ENCODE peak calls at places on chromosomes 12 and 14, in seven cellular contexts. S is pancreas, V is heart right ventricle, P is IMR-90, K is psoas muscle, T is RWPE2, Q is upper lobe of left lung. R is an unnamed sample. For H3K4me1, the result is how much of the 10 kb centered on the place peaks cover.

GRCh38 chr14:99467338-99468075 is 13.2 kb downstream of the SETD3 start:
- ATAC-seq in P (no peak), T (no peak), Q (peak), V (peak), S (no peak), K (peak), R (no peak)

GRCh38 chr14:105859717-105860614 is 333.6 kb downstream of the TMEM121 start:
- ATAC-seq in V (no peak), P (no peak), S (no peak), K (no peak), T (no peak), Q (peak), R (no peak)

GRCh38 chr12:115871714-115872113 is 405.8 kb downstream of the MED13L start:
- ATAC-seq in S (no peak), K (peak), Q (no peak), V (no peak), P (peak), T (peak), R (no peak)

GRCh38 chr12:64450711-64451486 is 1.0 kb upstream of the TBK1 start:
- ATAC-seq in S (no peak), P (no peak), K (no peak), T (peak), V (no peak), Q (no peak), R (no peak)

GRCh38 chr12:12784911-12785814 is at the start of gene APOLD1:
- ATAC-seq in S (no peak), Q (no peak), T (no peak), P (no peak), V (peak), K (peak), R (peak)

GRCh38 chr14:91681116-91681515 is 50.8 kb downstream of the CATSPERB start:
- ATAC-seq in T (no peak), V (no peak), P (no peak), S (no peak), Q (no peak), K (no peak), R (no peak)

GRCh38 chr12:12992418-12993175 is 7.5 kb downstream of the HEBP1 start:
- ATAC-seq in P (peak), T (peak), Q (peak), V (peak), K (no peak), S (no peak), R (peak)

GRCh38 chr14:102902523-102903247 is 19.8 kb upstream of the AMN start:
- ATAC-seq in T (no peak), P (no peak), K (no peak), V (no peak), Q (no peak), S (no peak), R (no peak)

GRCh38 chr14:36268957-36269734 is 51.3 kb downstream of the MBIP start:
- ATAC-seq in P (no peak), V (no peak), K (no peak), Q (peak), S (no peak), T (no peak), R (no peak)

GRCh38 chr14:58367296-58367695 is 28.4 kb upstream of the TOMM20L start:
- ATAC-seq in T (no peak), V (no peak), K (no peak), Q (no peak), P (no peak), S (no peak), R (no peak)

GRCh38 chr14:24246765-24247212 is 4.4 kb upstream of the TINF2 start:
- ATAC-seq in T (no peak), Q (no peak), P (no peak), K (no peak), V (no peak), S (no peak), R (no peak)

GRCh38 chr12:67827820-67828383 is 161.3 kb upstream of the IFNG-AS1 start:
- ATAC-seq in S (no peak), T (peak), V (peak), Q (peak), K (peak), P (peak), R (peak)

GRCh38 chr12:678747-679712 is 15.8 kb upstream of the NINJ2 start:
- ATAC-seq in Q (no peak), K (no peak), P (no peak), S (no peak), V (no peak), T (no peak), R (no peak)

GRCh38 chr12:675562-675961 is 12.3 kb upstream of the NINJ2 start:
- ATAC-seq in V (no peak), Q (no peak), S (no peak), K (no peak), T (no peak), P (no peak), R (no peak)

GRCh38 chr12:674272-674781 is 11.1 kb upstream of the NINJ2 start:
- ATAC-seq in Q (peak), P (no peak), S (no peak), V (no peak), T (no peak), K (no peak), R (no peak)

GRCh38 chr12:668092-668481 is 4.8 kb upstream of the NINJ2 start:
- ATAC-seq in T (no peak), P (no peak), Q (no peak), V (no peak), K (no peak), S (no peak), R (no peak)

DNA sequence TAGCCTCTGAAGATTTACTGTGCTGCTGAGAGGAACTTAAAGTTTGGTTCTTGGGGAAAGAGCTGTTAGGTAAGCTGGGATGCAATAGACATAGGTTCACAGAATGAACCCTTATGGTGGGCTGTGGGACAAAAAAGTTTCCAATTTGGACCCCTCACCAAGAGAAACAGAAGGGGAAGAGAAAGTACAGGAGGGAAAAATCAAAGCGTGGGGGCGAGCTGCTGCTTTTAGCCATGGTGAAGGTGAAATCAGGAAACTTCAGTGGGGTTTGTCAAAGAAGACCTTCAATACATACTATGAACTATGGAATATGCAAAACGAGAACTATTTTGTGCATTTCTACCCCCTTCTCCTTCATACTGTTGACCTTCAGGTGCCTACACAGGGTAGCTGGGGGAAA is 10.6 kb upstream of the NINJ2 start:
- ATAC-seq in P (no peak), Q (no peak), V (no peak), S (no peak), T (no peak), K (no peak), R (no peak)
- H3K4me1 ChIP-seq in P (under half), Q (under half), V (under half), S (under half), T (under half), K (under half), R (under half)

GRCh38 chr14:61110683-61111082 is 129.6 kb downstream of the SLC38A6 start:
- ATAC-seq in T (no peak), K (peak), P (no peak), Q (no peak), S (no peak), V (no peak), R (no peak)

GRCh38 chr14:61116369-61116768 is 135.3 kb downstream of the SLC38A6 start:
- ATAC-seq in V (no peak), T (no peak), S (no peak), Q (no peak), P (no peak), K (peak), R (no peak)

GRCh38 chr14:61111145-61112130 is 130.4 kb downstream of the SLC38A6 start:
- ATAC-seq in V (no peak), P (no peak), T (no peak), S (no peak), K (no peak), Q (no peak), R (no peak)

GRCh38 chr14:61112506-61112905 is 131.5 kb downstream of the SLC38A6 start:
- ATAC-seq in T (peak), P (no peak), V (no peak), K (no peak), S (no peak), Q (peak), R (no peak)

DNA sequence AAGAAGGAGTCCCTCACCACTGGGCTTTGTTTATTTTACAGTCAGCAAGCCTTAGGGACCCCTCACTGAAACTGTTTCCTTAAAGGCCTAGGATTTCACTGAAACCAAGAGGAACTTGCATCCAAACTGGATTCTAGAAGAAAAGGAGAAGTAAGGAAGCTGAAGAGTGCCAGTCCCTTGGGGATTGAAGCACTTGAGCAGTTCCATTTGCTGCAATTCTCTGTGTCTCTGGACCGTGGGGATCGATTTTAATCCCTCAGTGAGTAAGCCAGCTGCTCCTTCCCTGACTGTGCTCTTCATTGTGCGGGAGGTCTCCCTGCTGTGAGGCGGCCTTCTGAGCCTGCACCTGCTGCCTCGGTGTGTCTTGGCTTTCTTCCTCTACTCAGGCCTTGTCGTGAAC is 132.5 kb downstream of the SLC38A6 start:
- ATAC-seq in Q (no peak), S (no peak), V (no peak), P (no peak), T (no peak), K (no peak), R (no peak)
- TF ChIP-seq CTCF in Q (no peak), S (no peak), V (no peak), P (no peak), T (no peak), K (no peak), R (no peak)

DNA sequence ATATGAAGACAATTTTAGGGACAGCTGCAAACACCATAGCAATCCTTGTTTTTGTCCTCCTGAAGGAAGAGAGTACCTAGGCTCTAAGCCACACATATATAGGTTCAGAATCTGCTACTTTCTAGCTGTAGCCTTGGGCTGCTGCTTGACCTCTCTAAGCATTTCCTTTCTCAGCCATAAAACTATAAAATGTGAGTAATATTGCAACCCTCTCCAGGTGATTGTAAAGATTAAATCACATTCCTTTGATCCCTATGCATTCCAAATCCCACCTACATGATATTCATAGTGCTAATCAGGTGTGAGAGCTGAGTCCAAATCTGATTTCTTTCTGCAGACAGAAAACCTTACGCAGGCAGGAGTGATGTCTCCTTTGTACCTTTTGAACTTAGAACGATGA is 913.5 kb downstream of the VRK1 start:
- ATAC-seq in V (no peak), S (no peak), K (no peak), T (peak), P (no peak), Q (no peak), R (no peak)
- H3K4me1 ChIP-seq in V (under half), S (under half), K (under half), T (under half), P (under half), Q (under half), R (under half)

GRCh38 chr12:50188280-50188781 is 21.2 kb upstream of the CERS5 start:
- ATAC-seq in P (peak), S (no peak), V (peak), Q (no peak), K (peak), T (peak), R (peak)

GRCh38 chr12:50185975-50186663 is 18.9 kb upstream of the CERS5 start:
- ATAC-seq in V (no peak), T (peak), S (no peak), K (peak), Q (no peak), P (no peak), R (no peak)

GRCh38 chr12:50188875-50189575 is 21.9 kb upstream of the CERS5 start:
- ATAC-seq in S (no peak), P (no peak), K (no peak), Q (no peak), V (no peak), T (no peak), R (no peak)

GRCh38 chr12:50186667-50187066 is 19.5 kb upstream of the CERS5 start:
- ATAC-seq in K (no peak), V (no peak), T (no peak), S (no peak), Q (no peak), P (peak), R (no peak)

GRCh38 chr12:50187084-50187900 is 20.1 kb upstream of the CERS5 start:
- ATAC-seq in T (peak), Q (no peak), S (no peak), K (no peak), V (no peak), P (peak), R (peak)
- TF ChIP-seq CTCF in T (no peak), Q (no peak), S (no peak), K (no peak), V (no peak), P (no peak), R (no peak)

GRCh38 chr12:124370851-124371250 is 76.0 kb downstream of the RFLNA start:
- ATAC-seq in S (no peak), V (no peak), Q (no peak), T (no peak), P (no peak), K (no peak), R (no peak)

GRCh38 chr12:124370384-124370783 is 75.5 kb downstream of the RFLNA start:
- ATAC-seq in S (no peak), P (no peak), T (no peak), Q (no peak), V (no peak), K (no peak), R (no peak)

GRCh38 chr12:124371366-124371765 is 76.5 kb downstream of the RFLNA start:
- ATAC-seq in T (no peak), S (no peak), P (no peak), K (no peak), V (no peak), Q (no peak), R (no peak)

GRCh38 chr12:124372831-124373230 is 77.9 kb downstream of the RFLNA start:
- ATAC-seq in K (no peak), P (no peak), Q (no peak), S (no peak), V (no peak), T (no peak), R (no peak)

GRCh38 chr12:124371970-124372555 is 77.2 kb downstream of the RFLNA start:
- ATAC-seq in P (no peak), S (no peak), Q (no peak), V (no peak), T (no peak), K (no peak), R (no peak)
- H3K4me1 ChIP-seq in P (under half), S (under half), Q (under half), V (under half), T (under half), K (under half), R (half or more)

GRCh38 chr12:102811125-102811737 is 105.8 kb downstream of the PAH start:
- ATAC-seq in P (no peak), V (no peak), K (no peak), S (no peak), T (no peak), Q (no peak), R (no peak)
- TF ChIP-seq CTCF in P (peak), V (no peak), K (peak), S (peak), T (peak), Q (no peak), R (no peak)

GRCh38 chr14:73774671-73775070 is 60.5 kb upstream of the PNMA1 start:
- ATAC-seq in T (no peak), S (no peak), K (peak), V (no peak), P (no peak), Q (no peak), R (no peak)
- H3K4me1 ChIP-seq in T (under half), S (under half), K (half or more), V (half or more), P (under half), Q (half or more), R (half or more)

GRCh38 chr14:40447032-40447431 is 1014.8 kb upstream of the FBXO33 start:
- ATAC-seq in V (no peak), T (peak), P (no peak), Q (no peak), K (no peak), S (no peak), R (no peak)
- TF ChIP-seq CTCF in V (no peak), T (no peak), P (no peak), Q (no peak), K (no peak), S (no peak), R (no peak)

GRCh38 chr12:5856692-5857091 is 88.4 kb downstream of the ANO2 start:
- ATAC-seq in P (no peak), Q (no peak), V (no peak), T (no peak), K (no peak), S (no peak), R (no peak)
- H3K4me1 ChIP-seq in P (under half), Q (under half), V (under half), T (under half), K (under half), S (under half), R (under half)

R was measured in gastroesophageal sphincter.